ENCODE peak calls at places on chromosomes 3 and 15, in ten cellular contexts. One of them, this sample, is unnamed.

GRCh38 chr3:69439683-69440270 is 53.9 kb upstream of the FRMD4B start:
- DNase-seq in endothelial cell: no peak
- DNase-seq in putamen: peak
- DNase-seq in stimulated activated CD4-positive, alpha-beta T cell treated with anti-CD3 and anti-CD28 coated beads, Interleukin-4, amount 100 ng/mL, for 4 hours: no peak
- DNase-seq in upper lobe of right lung: no peak
- DNase-seq in RWPE1: no peak
- DNase-seq in activated T-helper 1 cell treated with Interleukin-2 at 50 U/mL for 16 hours: no peak
- DNase-seq in MG63: no peak
- DNase-seq in DMS153: no peak
- DNase-seq in iPS-NIHi11: no peak
- DNase-seq in this sample: peak

GRCh38 chr15:65790692-65791334 is 1.3 kb downstream of the DENND4A start:
- DNase-seq in RWPE1: no peak
- DNase-seq in upper lobe of right lung: no peak
- DNase-seq in MG63: no peak
- DNase-seq in activated T-helper 1 cell treated with Interleukin-2 at 50 U/mL for 16 hours: no peak
- DNase-seq in stimulated activated CD4-positive, alpha-beta T cell treated with anti-CD3 and anti-CD28 coated beads, Interleukin-4, amount 100 ng/mL, for 4 hours: no peak
- DNase-seq in iPS-NIHi11: no peak
- DNase-seq in endothelial cell: no peak
- DNase-seq in DMS153: no peak
- DNase-seq in putamen: no peak
- DNase-seq in this sample: peak

GRCh38 chr3:66419053-66419440 is 81.8 kb downstream of the LRIG1 start:
- DNase-seq in MG63: no peak
- DNase-seq in stimulated activated CD4-positive, alpha-beta T cell treated with anti-CD3 and anti-CD28 coated beads, Interleukin-4, amount 100 ng/mL, for 4 hours: no peak
- DNase-seq in RWPE1: no peak
- DNase-seq in activated T-helper 1 cell treated with Interleukin-2 at 50 U/mL for 16 hours: no peak
- DNase-seq in iPS-NIHi11: no peak
- DNase-seq in upper lobe of right lung: no peak
- DNase-seq in putamen: no peak
- DNase-seq in DMS153: no peak
- DNase-seq in endothelial cell: no peak
- DNase-seq in this sample: no peak

GRCh38 chr3:196287066-196287404 is 491 bp downstream of the PCYT1A start:
- DNase-seq in endothelial cell: no peak
- DNase-seq in stimulated activated CD4-positive, alpha-beta T cell treated with anti-CD3 and anti-CD28 coated beads, Interleukin-4, amount 100 ng/mL, for 4 hours: peak
- DNase-seq in MG63: peak
- DNase-seq in iPS-NIHi11: no peak
- DNase-seq in DMS153: no peak
- DNase-seq in upper lobe of right lung: no peak
- DNase-seq in RWPE1: peak
- DNase-seq in activated T-helper 1 cell treated with Interleukin-2 at 50 U/mL for 16 hours: peak
- DNase-seq in putamen: no peak
- DNase-seq in this sample: peak

GRCh38 chr3:13624671-13625125 is 75.8 kb downstream of the FBLN2 start:
- DNase-seq in endothelial cell: no peak
- DNase-seq in stimulated activated CD4-positive, alpha-beta T cell treated with anti-CD3 and anti-CD28 coated beads, Interleukin-4, amount 100 ng/mL, for 4 hours: no peak
- DNase-seq in MG63: no peak
- DNase-seq in RWPE1: no peak
- DNase-seq in iPS-NIHi11: no peak
- DNase-seq in DMS153: no peak
- DNase-seq in activated T-helper 1 cell treated with Interleukin-2 at 50 U/mL for 16 hours: no peak
- DNase-seq in putamen: no peak
- DNase-seq in upper lobe of right lung: no peak
- DNase-seq in this sample: no peak

GRCh38 chr3:174775603-174776002 is 83.5 kb upstream of the NAALADL2 start:
- DNase-seq in DMS153: no peak
- DNase-seq in iPS-NIHi11: no peak
- DNase-seq in MG63: peak
- DNase-seq in RWPE1: no peak
- DNase-seq in putamen: no peak
- DNase-seq in stimulated activated CD4-positive, alpha-beta T cell treated with anti-CD3 and anti-CD28 coated beads, Interleukin-4, amount 100 ng/mL, for 4 hours: no peak
- DNase-seq in upper lobe of right lung: no peak
- DNase-seq in activated T-helper 1 cell treated with Interleukin-2 at 50 U/mL for 16 hours: no peak
- DNase-seq in endothelial cell: no peak
- DNase-seq in this sample: no peak

GRCh38 chr3:61928020-61928419 is 366.6 kb downstream of the PTPRG start:
- DNase-seq in DMS153: no peak
- DNase-seq in activated T-helper 1 cell treated with Interleukin-2 at 50 U/mL for 16 hours: no peak
- DNase-seq in stimulated activated CD4-positive, alpha-beta T cell treated with anti-CD3 and anti-CD28 coated beads, Interleukin-4, amount 100 ng/mL, for 4 hours: no peak
- DNase-seq in iPS-NIHi11: no peak
- DNase-seq in endothelial cell: no peak
- DNase-seq in RWPE1: no peak
- DNase-seq in upper lobe of right lung: no peak
- DNase-seq in putamen: no peak
- DNase-seq in MG63: no peak
- DNase-seq in this sample: no peak

GRCh38 chr3:177466076-177466475 is 268.8 kb upstream of the TBL1XR1 start:
- DNase-seq in activated T-helper 1 cell treated with Interleukin-2 at 50 U/mL for 16 hours: no peak
- DNase-seq in MG63: no peak
- DNase-seq in DMS153: no peak
- DNase-seq in RWPE1: no peak
- DNase-seq in endothelial cell: no peak
- DNase-seq in iPS-NIHi11: no peak
- DNase-seq in stimulated activated CD4-positive, alpha-beta T cell treated with anti-CD3 and anti-CD28 coated beads, Interleukin-4, amount 100 ng/mL, for 4 hours: no peak
- DNase-seq in putamen: no peak
- DNase-seq in upper lobe of right lung: no peak
- DNase-seq in this sample: no peak

GRCh38 chr3:9088431-9089353 is 125.4 kb upstream of the RAD18 start:
- DNase-seq in activated T-helper 1 cell treated with Interleukin-2 at 50 U/mL for 16 hours: no peak
- DNase-seq in upper lobe of right lung: no peak
- DNase-seq in putamen: no peak
- DNase-seq in DMS153: no peak
- DNase-seq in iPS-NIHi11: no peak
- DNase-seq in MG63: peak
- DNase-seq in stimulated activated CD4-positive, alpha-beta T cell treated with anti-CD3 and anti-CD28 coated beads, Interleukin-4, amount 100 ng/mL, for 4 hours: no peak
- DNase-seq in RWPE1: peak
- DNase-seq in endothelial cell: no peak
- DNase-seq in this sample: no peak

GRCh38 chr3:55169608-55170010 is 241.8 kb upstream of the LRTM1 start:
- DNase-seq in RWPE1: no peak
- DNase-seq in iPS-NIHi11: no peak
- DNase-seq in putamen: no peak
- DNase-seq in stimulated activated CD4-positive, alpha-beta T cell treated with anti-CD3 and anti-CD28 coated beads, Interleukin-4, amount 100 ng/mL, for 4 hours: no peak
- DNase-seq in endothelial cell: no peak
- DNase-seq in upper lobe of right lung: no peak
- DNase-seq in MG63: peak
- DNase-seq in activated T-helper 1 cell treated with Interleukin-2 at 50 U/mL for 16 hours: no peak
- DNase-seq in DMS153: no peak
- DNase-seq in this sample: no peak

GRCh38 chr15:28861031-28861534 is 12.6 kb upstream of the GOLGA6L7 start:
- DNase-seq in activated T-helper 1 cell treated with Interleukin-2 at 50 U/mL for 16 hours: no peak
- DNase-seq in putamen: no peak
- DNase-seq in RWPE1: no peak
- DNase-seq in iPS-NIHi11: no peak
- DNase-seq in stimulated activated CD4-positive, alpha-beta T cell treated with anti-CD3 and anti-CD28 coated beads, Interleukin-4, amount 100 ng/mL, for 4 hours: no peak
- DNase-seq in endothelial cell: no peak
- DNase-seq in MG63: no peak
- DNase-seq in upper lobe of right lung: no peak
- DNase-seq in DMS153: no peak
- DNase-seq in this sample: no peak

GRCh38 chr3:183275418-183275817 is 22.4 kb downstream of the B3GNT5 start:
- DNase-seq in putamen: no peak
- DNase-seq in stimulated activated CD4-positive, alpha-beta T cell treated with anti-CD3 and anti-CD28 coated beads, Interleukin-4, amount 100 ng/mL, for 4 hours: no peak
- DNase-seq in upper lobe of right lung: no peak
- DNase-seq in MG63: no peak
- DNase-seq in endothelial cell: no peak
- DNase-seq in iPS-NIHi11: no peak
- DNase-seq in RWPE1: no peak
- DNase-seq in activated T-helper 1 cell treated with Interleukin-2 at 50 U/mL for 16 hours: no peak
- DNase-seq in DMS153: no peak
- DNase-seq in this sample: peak

This sample was measured in erythroblast.